ENCODE peak calls at places on chromosomes 4 and X, in four cellular contexts. P is CD8-positive, alpha-beta T cell; O is colonic mucosa; Q is ovary. Z is an unnamed sample. For H3K27me3, the result is how much of the 10 kb centered on the place peaks cover.

GRCh38 chr4:139315221-139315675 is 13.0 kb upstream of the NDUFC1 start:
- DNase-seq in P (no peak), O (no peak), Q (no peak), Z (no peak)

GRCh38 chrX:118183606-118184005 is 67.0 kb upstream of the KLHL13 start:
- DNase-seq in P (no peak), O (no peak), Q (no peak), Z (no peak)

GRCh38 chrX:9871871-9872270 is 85.6 kb downstream of the SHROOM2 start:
- DNase-seq in P (no peak), O (no peak), Q (no peak), Z (no peak)

GRCh38 chr4:176123710-176124407 is 58.2 kb downstream of the WDR17 start:
- DNase-seq in P (no peak), O (peak), Q (no peak), Z (no peak)

GRCh38 chr4:7105261-7105660 is 37.4 kb upstream of the GRPEL1 start:
- DNase-seq in P (no peak), O (no peak), Q (no peak), Z (no peak)

GRCh38 chr4:62898115-62898514 is 1511.1 kb downstream of the TECRL start:
- DNase-seq in P (no peak), O (no peak), Q (peak), Z (no peak)

GRCh38 chrX:71214604-71215334 is 8.3 kb upstream of the GJB1 start:
- DNase-seq in P (no peak), O (peak), Q (no peak), Z (no peak)

GRCh38 chr4:8277356-8278008 is 7.9 kb downstream of the HTRA3 start:
- DNase-seq in P (no peak), O (no peak), Q (peak), Z (no peak)

GRCh38 chr4:143046454-143046853 is 138.3 kb upstream of the USP38 start:
- DNase-seq in P (no peak), O (no peak), Q (no peak), Z (no peak)

GRCh38 chr4:47877204-47877603 is 37.2 kb downstream of the NFXL1 start:
- DNase-seq in P (no peak), O (no peak), Q (no peak), Z (no peak)

GRCh38 chr4:112813790-112814189 is 176.8 kb downstream of the LARP7 start:
- DNase-seq in P (no peak), O (no peak), Q (no peak), Z (no peak)

GRCh38 chr4:48752726-48753125 is 27.4 kb downstream of the FRYL start:
- DNase-seq in P (no peak), O (no peak), Q (no peak), Z (no peak)

GRCh38 chr4:76974150-76974549 is 24.6 kb downstream of the SEPTIN11 start:
- DNase-seq in P (no peak), O (no peak), Q (no peak), Z (no peak)

GRCh38 chrX:76127341-76127740 is 45.5 kb upstream of the PBDC1 start:
- DNase-seq in P (no peak), O (no peak), Q (no peak), Z (no peak)

GRCh38 chr4:184514121-184514988 is 40.0 kb upstream of the IRF2 start:
- DNase-seq in P (no peak), O (peak), Q (no peak), Z (no peak)

GRCh38 chr4:48546336-48546735 is 56.3 kb downstream of the ZAR1 start:
- DNase-seq in P (no peak), O (no peak), Q (no peak), Z (peak)

GRCh38 chr4:21507439-21507838 is 441.1 kb downstream of the KCNIP4 start:
- DNase-seq in P (no peak), O (no peak), Q (no peak), Z (no peak)

GRCh38 chr4:79528241-79528706 is 120.2 kb upstream of the GK2 start:
- DNase-seq in P (no peak), O (no peak), Q (no peak), Z (no peak)

GRCh38 chr4:101199507-101200285 is 147.6 kb downstream of the PPP3CA start:
- DNase-seq in P (no peak), O (no peak), Q (no peak), Z (no peak)

GRCh38 chr4:107115185-107115847 is 79.2 kb upstream of the DKK2 start:
- DNase-seq in P (no peak), O (no peak), Q (no peak), Z (no peak)

GRCh38 chr4:169404959-169405358 is 134.2 kb upstream of the SH3RF1 start:
- DNase-seq in P (no peak), O (no peak), Q (no peak), Z (no peak)

GRCh38 chr4:25113915-25114904 is 46.0 kb downstream of the SEPSECS start:
- DNase-seq in P (no peak), O (no peak), Q (no peak), Z (no peak)

GRCh38 chr4:967113-968104 is 6.0 kb downstream of the DGKQ start:
- DNase-seq in P (no peak), O (no peak), Q (no peak), Z (no peak)

GRCh38 chr4:43362875-43363636 is 470.5 kb downstream of the GRXCR1 start:
- DNase-seq in P (no peak), O (no peak), Q (no peak), Z (no peak)
- H3K27ac ChIP-seq in P (no peak), O (no peak), Q (no peak), Z (no peak)

GRCh38 chr4:110623710-110624015 is 786 bp upstream of the PITX2 start:
- DNase-seq in P (no peak), O (no peak), Q (no peak), Z (no peak)
- H3K27me3 ChIP-seq in P (half or more), O (half or more), Q (under half), Z (half or more)

DNA sequence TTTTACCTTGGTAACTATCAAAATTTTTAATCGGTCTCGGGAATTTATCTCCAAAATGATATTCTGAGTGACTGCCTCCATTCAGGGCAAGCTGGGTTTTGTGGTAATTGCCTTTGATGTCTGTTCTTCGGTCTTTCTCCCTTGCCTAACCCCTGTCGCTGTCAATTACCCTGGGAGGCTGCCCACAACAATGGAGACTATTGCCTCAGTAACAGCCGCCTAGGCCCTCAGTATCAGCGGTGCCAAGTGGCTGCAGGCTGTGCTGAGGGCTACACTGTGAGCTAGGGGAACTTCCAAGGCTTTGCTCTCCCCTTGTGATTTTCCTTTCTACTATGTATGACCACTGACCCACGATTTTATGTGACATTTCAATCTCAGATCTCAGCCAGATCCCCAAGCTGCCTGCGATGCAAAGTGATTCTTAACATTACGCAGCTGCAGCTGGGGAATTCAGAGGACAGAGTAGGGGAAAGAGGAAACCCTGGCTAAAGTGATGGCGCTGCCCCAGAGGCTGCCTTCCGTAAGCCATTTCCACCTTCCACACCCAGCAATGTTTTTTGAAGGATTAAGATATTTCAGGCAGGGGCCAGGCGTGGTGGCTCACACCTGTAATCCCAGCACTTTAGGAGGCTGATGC is 36.2 kb upstream of the REST start:
- DNase-seq in P (no peak), O (no peak), Q (no peak), Z (no peak)
- H3K27ac ChIP-seq in P (no peak), O (no peak), Q (no peak), Z (no peak)

GRCh38 chr4:28799696-28800095 is 1920.5 kb upstream of the PCDH7 start:
- DNase-seq in P (no peak), O (no peak), Q (no peak), Z (no peak)
- H3K27me3 ChIP-seq in P (under half), O (under half), Q (under half), Z (under half)